ENCODE peak calls at places on chromosomes 11 and 22, in five cellular contexts. Y is GM12878, E is A549, B is H1, D is K562. J is an unnamed sample.

GRCh38 chr11:90701040-90701439 is 478.2 kb upstream of the CHORDC1 start:
- DNase-seq in Y (no peak), E (no peak), B (no peak), D (no peak), J (no peak)

GRCh38 chr11:77557553-77557952 is 32.2 kb upstream of the AQP11 start:
- DNase-seq in Y (no peak), E (peak; percentile 61), B (peak; percentile 19), D (no peak), J (peak; percentile 33)

GRCh38 chr11:134911514-134912180 is 499.6 kb upstream of the B3GAT1 start:
- DNase-seq in Y (no peak), E (no peak), B (no peak), D (no peak), J (no peak)

GRCh38 chr22:17430298-17430900 is 61.1 kb downstream of the CECR2 start:
- DNase-seq in Y (no peak), E (no peak), B (no peak), D (no peak), J (no peak)

GRCh38 chr11:70002433-70002832 is 75.7 kb upstream of the ANO1 start:
- DNase-seq in Y (no peak), E (no peak), B (no peak), D (no peak), J (no peak)

GRCh38 chr11:26847977-26848376 is 126.1 kb upstream of the SLC5A12 start:
- DNase-seq in Y (no peak), E (no peak), B (no peak), D (no peak), J (no peak)

GRCh38 chr11:11701070-11701469 is 79.3 kb upstream of the GALNT18 start:
- DNase-seq in Y (no peak), E (peak; percentile 13), B (no peak), D (no peak), J (no peak)

GRCh38 chr11:132604446-132604845 is 927.9 kb downstream of the OPCML start:
- DNase-seq in Y (no peak), E (no peak), B (no peak), D (no peak), J (no peak)

GRCh38 chr22:44363980-44364749 is 51.4 kb upstream of the SHISAL1 start:
- DNase-seq in Y (no peak), E (no peak), B (no peak), D (no peak), J (no peak)

GRCh38 chr11:34192481-34193401 is 87.3 kb downstream of the NAT10 start:
- DNase-seq in Y (no peak), E (peak; percentile 52), B (no peak), D (no peak), J (no peak)

GRCh38 chr11:65571940-65572339 is 398 bp upstream of the FAM89B start:
- DNase-seq in Y (no peak), E (peak; percentile 79), B (no peak), D (no peak), J (no peak)

GRCh38 chr22:26823966-26824365 is 166.6 kb downstream of the MIAT start:
- DNase-seq in Y (no peak), E (no peak), B (no peak), D (no peak), J (no peak)

GRCh38 chr11:132886335-132886734 is 646.0 kb downstream of the OPCML start:
- DNase-seq in Y (no peak), E (no peak), B (no peak), D (no peak), J (no peak)

GRCh38 chr22:50255099-50255498 is 4.0 kb upstream of the HDAC10 start:
- DNase-seq in Y (no peak), E (no peak), B (no peak), D (no peak), J (no peak)

GRCh38 chr11:67351275-67352005 is 1.9 kb downstream of the POLD4 start:
- DNase-seq in Y (no peak), E (peak; percentile 89), B (no peak), D (peak; percentile 72), J (no peak)

GRCh38 chr11:75557649-75558494 is 4.2 kb upstream of the SERPINH1 start:
- DNase-seq in Y (no peak), E (no peak), B (no peak), D (no peak), J (no peak)

GRCh38 chr11:109970516-109971183 is 122.5 kb upstream of the ZC3H12C start:
- DNase-seq in Y (peak; percentile 85), E (no peak), B (no peak), D (no peak), J (no peak)
- TF ChIP-seq KDM1A in Y (no peak), E (no peak), B (no peak), D (no peak), J (no peak)

GRCh38 chr22:35605787-35606492 is 11.2 kb downstream of the MB start:
- DNase-seq in Y (no peak), E (no peak), B (no peak), D (no peak), J (no peak)
- TF ChIP-seq KDM1A in Y (no peak), E (no peak), B (no peak), D (no peak), J (no peak)

GRCh38 chr11:128455766-128456165 is 131.6 kb downstream of the ETS1 start:
- DNase-seq in Y (no peak), E (no peak), B (no peak), D (no peak), J (no peak)
- TF ChIP-seq KDM1A in Y (no peak), E (no peak), B (no peak), D (no peak), J (no peak)

DNA sequence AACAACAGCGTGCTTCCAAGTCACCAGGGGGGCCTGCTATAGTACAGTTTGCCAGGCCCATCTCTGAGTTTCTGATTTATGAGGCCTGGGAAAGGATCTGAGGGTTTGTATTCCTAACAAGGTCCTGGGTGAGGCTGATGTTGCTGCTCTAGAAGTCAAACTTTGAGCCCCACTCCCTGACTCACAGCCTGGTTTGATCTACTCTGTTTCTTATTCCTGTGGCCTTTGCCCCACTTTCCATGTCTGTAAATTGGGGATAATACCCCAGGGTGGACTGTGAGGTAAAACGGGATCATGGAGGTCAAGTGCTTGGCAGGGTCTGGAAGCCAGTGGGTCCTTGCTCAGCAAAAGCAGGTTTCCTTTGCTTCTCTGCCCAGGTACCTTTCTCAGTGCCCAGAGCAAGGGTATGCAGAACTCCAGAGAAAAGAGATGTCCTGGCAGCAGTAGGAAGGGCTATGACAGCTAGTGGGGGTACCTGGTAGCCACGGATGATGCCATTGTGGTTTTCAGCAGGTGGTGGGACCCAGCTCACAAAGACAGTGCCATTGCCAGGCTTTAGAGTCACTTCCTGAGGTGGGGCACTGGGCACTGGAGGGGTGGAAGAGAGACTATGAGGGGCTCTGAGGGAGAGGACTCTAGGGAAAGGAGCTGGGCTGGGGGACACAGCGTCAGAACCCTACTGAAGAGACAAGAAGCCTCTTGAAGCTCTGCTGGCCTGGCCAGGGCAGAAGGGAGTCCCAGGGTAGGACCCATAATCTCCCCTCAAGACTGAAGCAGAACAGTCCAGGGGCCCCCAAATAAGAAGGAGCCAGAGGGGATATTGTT is 2.8 kb downstream of the ROBO4 start:
- DNase-seq in Y (no peak), E (no peak), B (no peak), D (no peak), J (no peak)
- TF ChIP-seq KDM1A in Y (no peak), E (no peak), B (no peak), D (no peak), J (no peak)

DNA sequence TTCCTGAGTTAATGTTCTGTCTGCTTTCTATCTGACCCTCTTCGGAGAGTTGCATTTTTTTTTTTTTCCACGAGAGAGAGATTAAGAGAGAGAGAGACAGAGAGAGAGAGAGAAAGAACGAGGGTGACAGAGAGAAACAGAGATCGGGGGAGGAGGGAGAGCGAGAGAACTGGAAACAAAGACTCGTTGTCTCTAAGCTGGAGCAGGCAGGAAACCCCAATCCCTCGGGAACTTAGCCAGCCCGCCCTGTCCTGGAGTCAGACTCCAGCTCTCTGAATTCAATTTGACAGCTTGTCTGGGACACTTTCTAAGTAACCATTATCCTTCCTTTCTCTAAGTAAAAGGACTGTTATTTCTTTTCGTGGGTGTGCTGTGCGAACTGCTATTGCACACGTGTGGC is 76.9 kb downstream of the KCNJ1 start:
- DNase-seq in Y (no peak), E (no peak), B (no peak), D (no peak), J (no peak)
- TF ChIP-seq KDM1A in Y (no peak), E (no peak), B (no peak), D (no peak), J (no peak)

J was measured in HepG2.